ENCODE peak calls at places on chromosome 19, in nine cellular contexts. J, M, B, Y, S, I, C, X and P are unnamed samples.

GRCh38 chr19:343941-344624 is 513 bp downstream of the MIER2 start:
- DNase-seq in B (no peak), Y (no peak), C (peak; percentile 75), M (peak; percentile 54), X (peak; percentile 27), I (peak; percentile 59), J (no peak), S (no peak), P (peak; percentile 17)

GRCh38 chr19:5395996-5396939 is 55.7 kb upstream of the PTPRS start:
- DNase-seq in Y (no peak), S (no peak), J (no peak), M (no peak), X (no peak), B (no peak), C (no peak), I (no peak), P (no peak)

GRCh38 chr19:58304748-58305064 is 471 bp upstream of the ERVK3-1 start:
- DNase-seq in X (no peak), Y (no peak), S (no peak), I (no peak), B (no peak), J (no peak), C (no peak), M (no peak), P (no peak)

GRCh38 chr19:13022859-13023636 is 27.8 kb downstream of the NFIX start:
- DNase-seq in Y (peak; percentile 89), S (peak; percentile 64), X (peak; percentile 78), J (peak; percentile 68), B (peak; percentile 86), M (peak; percentile 45), I (no peak), C (peak; percentile 94), P (no peak)

GRCh38 chr19:32165176-32165575 is 180.2 kb upstream of the ZNF507 start:
- DNase-seq in X (no peak), C (no peak), I (peak; percentile 35), J (no peak), B (no peak), S (no peak), Y (no peak), M (no peak), P (no peak)

GRCh38 chr19:5961969-5962945 is 15.7 kb downstream of the RANBP3 start:
- DNase-seq in B (peak; percentile 79), M (peak; percentile 88), J (peak; percentile 76), I (no peak), C (peak; percentile 75), X (peak; percentile 55), Y (no peak), S (peak; percentile 73), P (peak; percentile 50)

GRCh38 chr19:2015611-2015950 is at the start of gene BTBD2:
- DNase-seq in J (peak; percentile 41), S (peak; percentile 81), M (peak; percentile 65), C (peak; percentile 85), B (no peak), Y (peak; percentile 82), I (no peak), X (peak; percentile 74), P (no peak)

GRCh38 chr19:12705654-12706331 is 9.4 kb upstream of the FBXW9 start:
- DNase-seq in I (no peak), S (no peak), Y (no peak), X (no peak), M (no peak), B (no peak), C (no peak), J (no peak), P (no peak)

GRCh38 chr19:18017275-18018083 is 9.5 kb downstream of the ARRDC2 start:
- DNase-seq in Y (peak; percentile 25), M (no peak), J (no peak), B (no peak), I (no peak), C (peak; percentile 65), X (no peak), S (no peak), P (no peak)

GRCh38 chr19:50739132-50739746 is 16.1 kb downstream of the CLEC11A start:
- DNase-seq in X (no peak), B (no peak), M (no peak), Y (no peak), J (no peak), C (no peak), S (no peak), I (no peak), P (no peak)

GRCh38 chr19:13983213-13983889 is 22.8 kb downstream of the RFX1 start:
- DNase-seq in I (no peak), M (no peak), B (no peak), C (peak; percentile 66), Y (no peak), X (no peak), J (no peak), S (no peak), P (no peak)

GRCh38 chr19:40802300-40803169 is 3.5 kb downstream of the EGLN2 start:
- DNase-seq in M (no peak), C (peak; percentile 92), S (peak; percentile 57), B (peak; percentile 73), Y (peak; percentile 84), I (no peak), X (no peak), J (peak; percentile 71), P (no peak)

GRCh38 chr19:33906578-33907335 is 110.1 kb downstream of the KCTD15 start:
- DNase-seq in J (no peak), S (peak; percentile 73), M (peak; percentile 6), C (peak; percentile 74), B (peak; percentile 67), I (peak; percentile 73), X (no peak), Y (peak; percentile 13), P (no peak)

GRCh38 chr19:491146-491741 is 5.0 kb upstream of the MADCAM1 start:
- DNase-seq in M (no peak), B (no peak), C (peak; percentile 75), S (peak; percentile 47), Y (no peak), J (no peak), X (no peak), I (peak; percentile 67), P (no peak)

GRCh38 chr19:17749912-17750317 is 1.4 kb upstream of the FCHO1 start:
- DNase-seq in J (no peak), X (no peak), B (no peak), M (no peak), S (no peak), Y (no peak), C (no peak), I (no peak), P (no peak)

GRCh38 chr19:771332-771785 is 20.4 kb downstream of the MISP start:
- DNase-seq in B (no peak), S (peak; percentile 43), J (no peak), C (peak; percentile 73), I (no peak), X (no peak), M (peak; percentile 70), Y (no peak), P (no peak)

GRCh38 chr19:20044663-20045062 is 5.4 kb upstream of the ZNF682 start:
- DNase-seq in C (no peak), S (no peak), J (no peak), I (no peak), X (no peak), B (no peak), Y (no peak), M (no peak), P (no peak)

GRCh38 chr19:52673014-52673413 is 34.9 kb upstream of the ZNF83 start:
- DNase-seq in C (no peak), Y (no peak), M (peak; percentile 46), B (no peak), X (no peak), I (no peak), S (no peak), J (no peak), P (no peak)

GRCh38 chr19:29674374-29675119 is 9.3 kb downstream of the PLEKHF1 start:
- DNase-seq in J (no peak), B (peak; percentile 60), M (no peak), I (no peak), C (no peak), X (no peak), Y (no peak), S (no peak), P (no peak)

GRCh38 chr19:10861118-10861651 is 10.2 kb upstream of the CARM1 start:
- DNase-seq in C (no peak), M (peak; percentile 48), Y (no peak), S (no peak), B (no peak), I (peak; percentile 84), X (no peak), J (peak; percentile 58), P (no peak)

GRCh38 chr19:39157997-39158389 is 32.4 kb downstream of the PAK4 start:
- DNase-seq in J (no peak), C (peak; percentile 35), S (no peak), M (no peak), B (no peak), I (no peak), Y (no peak), X (no peak), P (no peak)
- H3K4me1 ChIP-seq in J (peaks cover 95% of the 10 kb centered on the region), C (peaks cover 6% of the 10 kb centered on the region), S (peaks cover 37% of the 10 kb centered on the region), M (peaks cover 39% of the 10 kb centered on the region), B (peaks cover 53% of the 10 kb centered on the region), I (peaks cover 16% of the 10 kb centered on the region), Y (peaks cover 25% of the 10 kb centered on the region), X (peaks cover 17% of the 10 kb centered on the region), P (no peaks in the 10 kb centered on the region)

GRCh38 chr19:44515907-44516306 is 13.6 kb downstream of the CEACAM20 start:
- DNase-seq in S (no peak), X (no peak), M (no peak), J (no peak), I (no peak), Y (no peak), B (no peak), C (no peak), P (no peak)
- H3K27ac ChIP-seq in S (no peak overlapping the region), X (no peak overlapping the region), M (no peak overlapping the region), J (no peak overlapping the region), I (no peak overlapping the region), Y (no peak overlapping the region), B (no peak overlapping the region), C (no peak overlapping the region), P (no peak overlapping the region)

DNA sequence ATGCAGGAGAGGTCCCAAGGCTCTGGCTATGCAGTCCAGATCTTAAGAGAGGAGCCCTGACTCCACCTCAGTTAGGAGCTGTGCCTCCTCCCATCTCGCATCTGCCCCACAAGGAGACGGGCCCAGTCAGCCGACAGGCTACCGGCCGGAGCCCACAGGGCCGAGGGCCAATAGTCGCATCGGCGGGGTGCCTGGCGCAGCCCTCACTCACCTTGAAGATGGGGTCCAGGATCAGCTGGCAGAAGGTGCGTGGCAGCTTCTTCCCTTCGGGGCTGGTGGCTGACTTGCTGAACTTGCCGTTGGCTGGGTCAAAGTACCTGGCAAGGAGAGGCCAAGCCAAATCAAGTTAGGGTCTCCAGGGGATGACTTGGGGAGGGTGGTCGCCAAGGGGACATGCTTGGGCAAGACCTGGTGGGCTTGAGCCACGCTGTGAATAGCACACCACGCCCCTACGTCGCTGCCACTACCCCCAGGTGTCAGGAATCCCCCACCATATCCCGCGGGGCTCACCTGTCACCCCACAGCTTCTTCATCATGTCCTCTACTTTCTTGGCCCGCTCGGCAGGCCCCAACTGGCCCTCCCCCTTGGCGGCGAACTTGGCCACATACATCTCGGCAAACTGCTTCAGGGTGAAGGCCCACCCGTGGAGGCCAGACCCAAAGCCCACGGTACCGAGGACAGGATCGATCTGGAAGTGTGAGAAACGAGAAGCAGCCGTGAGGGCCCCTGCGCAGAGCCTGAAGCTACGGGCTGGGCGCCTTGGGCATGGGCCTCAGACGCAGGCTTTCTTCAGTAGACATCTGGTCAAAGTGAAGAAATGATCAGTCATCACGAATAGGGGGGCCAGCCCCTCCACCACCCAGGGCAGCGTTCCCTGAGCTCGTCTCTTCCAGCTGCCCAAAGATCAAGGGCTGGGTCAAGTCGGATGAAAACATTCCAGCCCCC is 3.3 kb downstream of the EEF2 start:
- DNase-seq in Y (no peak), B (no peak), S (peak; percentile 52), X (no peak), C (peak; percentile 63), M (no peak), J (no peak), I (no peak), P (no peak)
- H3K4me3 ChIP-seq in Y (no peak overlapping the region), B (no peak overlapping the region), S (no peak overlapping the region), X (no peak overlapping the region), C (no peak overlapping the region), M (no peak overlapping the region), J (peak overlapping the region; percentile 74), I (no peak overlapping the region), P (no peak overlapping the region)

GRCh38 chr19:55256562-55257460 is 2.0 kb downstream of the PPP6R1 start:
- DNase-seq in X (no peak), B (no peak), S (no peak), J (no peak), I (no peak), C (no peak), M (peak; percentile 6), Y (no peak), P (no peak)
- H3K4me1 ChIP-seq in X (peaks cover 43% of the 10 kb centered on the region), B (peaks cover 46% of the 10 kb centered on the region), S (peaks cover 7% of the 10 kb centered on the region), J (peaks cover 71% of the 10 kb centered on the region), I (peaks cover 11% of the 10 kb centered on the region), C (peaks cover 18% of the 10 kb centered on the region), M (peaks cover 43% of the 10 kb centered on the region), Y (peaks cover 70% of the 10 kb centered on the region), P (peaks cover 48% of the 10 kb centered on the region)